ENCODE peak calls at places on chromosomes 16 and 17, in six cellular contexts. Y is NCI-H1105, M is GM12878, R is substantia nigra, I is HFFc6, S is AG08396. D is an unnamed sample.

GRCh38 chr17:1173456-1174370 is 6.1 kb downstream of the ABR start:
- DNase-seq in Y (no peak), M (no peak), R (no peak), I (no peak), S (no peak), D (no peak)

GRCh38 chr17:77325826-77326581 is 185.2 kb downstream of the SEC14L1 start:
- DNase-seq in Y (no peak), M (no peak), R (no peak), I (peak; percentile 51), S (peak; percentile 9), D (no peak)

GRCh38 chr17:48510761-48511604 is 19.8 kb downstream of the HOXB1 start:
- DNase-seq in Y (no peak), M (peak; percentile 73), R (no peak), I (no peak), S (no peak), D (no peak)

GRCh38 chr16:85929259-85929704 is 30.3 kb downstream of the IRF8 start:
- DNase-seq in Y (no peak), M (no peak), R (no peak), I (no peak), S (no peak), D (no peak)

GRCh38 chr17:7515912-7516610 is 31.9 kb downstream of the POLR2A start:
- DNase-seq in Y (no peak), M (no peak), R (no peak), I (no peak), S (no peak), D (no peak)

GRCh38 chr16:81939164-81940067 is 71.9 kb downstream of the SDR42E1 start:
- DNase-seq in Y (no peak), M (no peak), R (no peak), I (no peak), S (no peak), D (no peak)

GRCh38 chr17:50087246-50087911 is 7.8 kb upstream of the PDK2 start:
- DNase-seq in Y (no peak), M (no peak), R (peak; percentile 29), I (peak; percentile 66), S (peak; percentile 90), D (no peak)

GRCh38 chr17:65039349-65039988 is 17.1 kb downstream of the GNA13 start:
- DNase-seq in Y (no peak), M (peak; percentile 68), R (no peak), I (no peak), S (no peak), D (no peak)

GRCh38 chr16:50273888-50274770 is 7.8 kb downstream of the ADCY7 start:
- DNase-seq in Y (no peak), M (peak; percentile 64), R (no peak), I (no peak), S (no peak), D (peak; percentile 81)

GRCh38 chr16:17512636-17513220 is 42.0 kb upstream of the XYLT1 start:
- DNase-seq in Y (no peak), M (no peak), R (no peak), I (peak; percentile 55), S (peak; percentile 19), D (no peak)

GRCh38 chr16:1707193-1707790 is 1.3 kb downstream of the MAPK8IP3 start:
- DNase-seq in Y (no peak), M (no peak), R (no peak), I (peak; percentile 34), S (peak; percentile 61), D (no peak)

GRCh38 chr16:23581746-23582145 is 14.4 kb downstream of the NDUFAB1 start:
- DNase-seq in Y (no peak), M (no peak), R (no peak), I (no peak), S (no peak), D (no peak)

GRCh38 chr17:45904886-45905285 is 10.5 kb downstream of the MAPT start:
- DNase-seq in Y (no peak), M (no peak), R (no peak), I (no peak), S (no peak), D (no peak)

GRCh38 chr17:64028874-64029464 is 8.5 kb upstream of the ICAM2 start:
- DNase-seq in Y (peak; percentile 14), M (no peak), R (peak; percentile 32), I (peak; percentile 58), S (peak; percentile 76), D (no peak)

GRCh38 chr17:32881054-32881453 is 4.1 kb upstream of the MYO1D start:
- DNase-seq in Y (no peak), M (no peak), R (no peak), I (no peak), S (no peak), D (no peak)

GRCh38 chr16:88017006-88017405 is 65.8 kb downstream of the BANP start:
- DNase-seq in Y (no peak), M (no peak), R (no peak), I (no peak), S (no peak), D (peak; percentile 26)